ENCODE peak calls at places on chromosomes 6 and 20, in seven cellular contexts. Y is A549, K is brain microvascular endothelial cell, L is mucosa of descending colon, X is esophagus squamous epithelium, W is fibroblast of the aortic adventitia, Q is astrocyte of the cerebellum. J is an unnamed sample.

GRCh38 chr6:135673671-135674309 is 176.2 kb upstream of the AHI1 start:
- DNase-seq in Y (no peak), K (peak), L (no peak), X (no peak), W (no peak), Q (no peak), J (no peak)

GRCh38 chr6:163955131-163955530 is 540.6 kb downstream of the QKI start:
- DNase-seq in Y (no peak), K (peak), L (no peak), X (no peak), W (no peak), Q (no peak), J (no peak)

GRCh38 chr6:37657117-37657886 is 40.4 kb downstream of the MDGA1 start:
- DNase-seq in Y (peak), K (peak), L (no peak), X (no peak), W (no peak), Q (no peak), J (no peak)

GRCh38 chr6:168222261-168222660 is 97.3 kb downstream of the DACT2 start:
- DNase-seq in Y (no peak), K (no peak), L (no peak), X (no peak), W (no peak), Q (no peak), J (no peak)

GRCh38 chr6:165390475-165390874 is 81.1 kb upstream of the C6orf118 start:
- DNase-seq in Y (no peak), K (no peak), L (no peak), X (no peak), W (no peak), Q (no peak), J (no peak)

GRCh38 chr6:41080623-41081022 is 7.8 kb downstream of the NFYA start:
- DNase-seq in Y (no peak), K (no peak), L (no peak), X (no peak), W (no peak), Q (no peak), J (no peak)

GRCh38 chr20:49276895-49277785 is 717 bp downstream of the ZNFX1 start:
- DNase-seq in Y (no peak), K (no peak), L (peak), X (no peak), W (no peak), Q (no peak), J (no peak)

GRCh38 chr6:82363368-82364086 is at the start of gene TPBG:
- DNase-seq in Y (peak), K (peak), L (peak), X (no peak), W (peak), Q (peak), J (peak)

GRCh38 chr6:113122060-113122459 is 735.1 kb upstream of the MARCKS start:
- DNase-seq in Y (peak), K (peak), L (no peak), X (no peak), W (peak), Q (peak), J (peak)

GRCh38 chr20:57013741-57014140 is 252.7 kb downstream of the BMP7 start:
- DNase-seq in Y (no peak), K (no peak), L (no peak), X (no peak), W (no peak), Q (no peak), J (no peak)

GRCh38 chr6:4647414-4648365 is 128.5 kb upstream of the CDYL start:
- DNase-seq in Y (peak), K (peak), L (peak), X (no peak), W (peak), Q (peak), J (peak)

GRCh38 chr6:16849280-16850210 is 88.3 kb upstream of the ATXN1 start:
- DNase-seq in Y (peak), K (peak), L (no peak), X (no peak), W (peak), Q (peak), J (peak)

GRCh38 chr6:148335582-148335981 is 7.1 kb upstream of the SASH1 start:
- DNase-seq in Y (peak), K (peak), L (no peak), X (no peak), W (peak), Q (no peak), J (no peak)

GRCh38 chr20:33239979-33240736 is 4.4 kb downstream of the BPIFA1 start:
- DNase-seq in Y (no peak), K (no peak), L (no peak), X (no peak), W (no peak), Q (no peak), J (no peak)

GRCh38 chr6:116763871-116764270 is 1.6 kb downstream of the FAM162B start:
- DNase-seq in Y (no peak), K (peak), L (no peak), X (no peak), W (no peak), Q (no peak), J (no peak)

GRCh38 chr6:10407674-10408054 is 7.2 kb downstream of the TFAP2A start:
- DNase-seq in Y (no peak), K (no peak), L (no peak), X (no peak), W (no peak), Q (no peak), J (no peak)

GRCh38 chr20:54355631-54356280 is 119.6 kb upstream of the DOK5 start:
- DNase-seq in Y (no peak), K (no peak), L (no peak), X (no peak), W (peak), Q (no peak), J (no peak)

GRCh38 chr6:45548657-45549515 is 171.2 kb upstream of the SUPT3H start:
- DNase-seq in Y (no peak), K (no peak), L (no peak), X (no peak), W (no peak), Q (no peak), J (no peak)

GRCh38 chr6:88134575-88134974 is 31.6 kb downstream of the CNR1 start:
- DNase-seq in Y (no peak), K (no peak), L (no peak), X (no peak), W (no peak), Q (no peak), J (no peak)
- H3K4me3 ChIP-seq in Y (no peak), K (no peak), L (no peak), X (no peak), W (no peak), Q (no peak), J (no peak)

GRCh38 chr20:12925214-12925755 is 83.5 kb upstream of the SPTLC3 start:
- DNase-seq in Y (peak), K (peak), L (no peak), X (no peak), W (peak), Q (peak), J (peak)
- TF ChIP-seq CTCF in Y (peak), K (peak), L (peak), X (peak), W (peak), Q (peak), J (peak)

DNA sequence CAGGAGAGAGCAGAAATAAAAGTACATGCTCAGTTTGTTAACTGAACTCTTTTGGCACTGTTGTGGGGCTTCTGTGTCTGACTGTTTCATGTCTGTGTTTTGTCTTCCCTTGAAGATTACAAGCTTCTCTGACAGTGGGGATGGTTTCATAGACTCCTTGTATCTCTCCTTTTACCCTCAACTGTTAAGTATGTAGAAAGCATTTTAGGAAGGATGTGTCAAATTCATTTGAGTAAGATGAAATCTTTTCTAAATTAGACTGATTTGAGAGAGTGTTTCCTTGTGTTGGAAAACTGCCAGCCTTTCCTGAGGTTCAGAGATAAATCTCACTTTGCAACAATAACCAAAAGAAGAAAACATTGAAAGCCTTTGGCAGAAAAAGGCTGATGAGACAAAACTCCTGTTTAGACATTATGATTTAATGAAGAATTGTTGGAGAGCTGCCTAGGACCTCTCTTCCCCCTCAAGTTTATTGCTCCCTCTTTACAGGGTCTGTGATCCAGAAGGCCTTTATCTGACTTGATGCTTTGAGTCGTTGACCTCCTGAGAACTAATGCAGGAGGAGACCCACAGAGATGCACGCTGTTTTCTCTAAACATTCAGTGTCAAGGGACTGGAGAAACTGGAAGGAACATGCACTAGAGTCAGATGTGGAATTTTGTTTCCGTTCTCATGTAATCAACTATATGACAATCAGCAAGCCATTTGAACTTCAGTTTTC is 68.3 kb downstream of the ANKS1A start:
- DNase-seq in Y (no peak), K (no peak), L (no peak), X (no peak), W (peak), Q (no peak), J (no peak)
- H3K4me3 ChIP-seq in Y (no peak), K (no peak), L (no peak), X (no peak), W (no peak), Q (no peak), J (no peak)

DNA sequence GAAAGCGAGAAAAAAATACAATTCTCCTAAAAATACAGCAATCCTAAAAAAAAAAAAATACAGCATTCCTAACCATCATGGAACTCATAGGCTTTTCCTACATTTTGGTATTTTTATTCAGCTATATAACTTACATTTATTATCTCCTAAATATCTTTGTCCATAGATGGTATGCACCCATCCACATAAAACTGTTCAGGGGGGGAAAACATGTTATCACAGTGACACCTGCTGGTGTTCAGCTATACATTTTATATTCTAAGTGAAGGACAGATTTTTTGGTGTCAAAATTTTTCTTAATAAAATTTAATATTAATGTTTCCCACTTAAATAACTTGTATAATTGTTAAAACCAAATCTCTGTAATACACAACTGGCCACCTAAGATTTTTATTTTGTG is 58.0 kb downstream of the BLOC1S5 start:
- DNase-seq in Y (peak), K (peak), L (no peak), X (no peak), W (peak), Q (peak), J (no peak)
- TF ChIP-seq CTCF in Y (peak), K (peak), L (no peak), X (peak), W (peak), Q (peak), J (peak)